ENCODE peak calls at places on chromosomes 6 and 20, in seven cellular contexts. K, D, F, G, V, P and I are unnamed samples.

GRCh38 chr6:41396335-41396734 is 60.9 kb downstream of the NCR2 start:
- DNase-seq in K (no peak), D (no peak), V (no peak), F (no peak), G (no peak), P (no peak), I (no peak)

GRCh38 chr6:75796723-75797122 is 47.7 kb downstream of the MYO6 start:
- DNase-seq in D (no peak), F (no peak), V (no peak), P (no peak), G (no peak), K (no peak), I (no peak)

GRCh38 chr20:63882257-63883208 is 12.4 kb upstream of the DNAJC5 start:
- DNase-seq in G (no peak), K (no peak), F (no peak), V (no peak), D (no peak), P (no peak), I (no peak)

GRCh38 chr6:41500561-41500960 is 45.6 kb upstream of the FOXP4 start:
- DNase-seq in P (no peak), F (no peak), K (no peak), D (no peak), G (no peak), V (no peak), I (no peak)

GRCh38 chr6:138647006-138647405 is 126.6 kb upstream of the CCDC28A start:
- DNase-seq in V (no peak), F (no peak), G (no peak), K (no peak), P (peak; percentile 50), D (no peak), I (peak; percentile 89)

GRCh38 chr20:37276494-37277252 is 12.8 kb upstream of the MANBAL start:
- DNase-seq in G (peak; percentile 80), F (peak; percentile 65), D (peak; percentile 56), V (peak; percentile 33), K (no peak), P (peak; percentile 66), I (peak; percentile 90)

GRCh38 chr20:32355417-32355841 is 2.7 kb upstream of the ASXL1 start:
- DNase-seq in V (no peak), G (no peak), F (no peak), K (no peak), P (no peak), D (no peak), I (no peak)

GRCh38 chr6:159908940-159909339 is 18.2 kb downstream of the MAS1 start:
- DNase-seq in D (no peak), K (no peak), G (no peak), P (no peak), V (no peak), F (no peak), I (no peak)

GRCh38 chr20:56245761-56246160 is 2.8 kb upstream of the MC3R start:
- DNase-seq in P (peak; percentile 46), F (no peak), G (no peak), V (no peak), K (no peak), D (no peak), I (no peak)

GRCh38 chr20:15708984-15709598 is 864.2 kb downstream of the KIF16B start:
- DNase-seq in D (peak; percentile 51), P (no peak), F (no peak), K (peak; percentile 24), V (peak; percentile 30), G (peak; percentile 59), I (no peak)

GRCh38 chr20:53085720-53086119 is 113.6 kb downstream of the TSHZ2 start:
- DNase-seq in V (no peak), D (no peak), G (no peak), F (no peak), P (no peak), K (no peak), I (no peak)

GRCh38 chr6:122033564-122034181 is 365.8 kb upstream of the HSF2 start:
- DNase-seq in P (peak; percentile 47), D (no peak), F (no peak), K (no peak), G (peak; percentile 12), V (no peak), I (peak; percentile 92)

GRCh38 chr6:111803804-111804203 is 69.4 kb downstream of the FYN start:
- DNase-seq in F (no peak), V (no peak), D (no peak), P (no peak), G (no peak), K (no peak), I (no peak)

GRCh38 chr20:36121981-36122930 is 32.3 kb upstream of the EPB41L1 start:
- DNase-seq in D (peak; percentile 92), P (peak; percentile 81), G (peak; percentile 89), V (no peak), F (no peak), K (no peak), I (no peak)

GRCh38 chr6:121222656-121223055 is 111.6 kb downstream of the TBC1D32 start:
- DNase-seq in D (no peak), K (no peak), G (no peak), P (peak; percentile 39), F (no peak), V (no peak), I (peak; percentile 45)

GRCh38 chr6:4510317-4510716 is 265.9 kb upstream of the CDYL start:
- DNase-seq in P (no peak), K (no peak), D (no peak), V (no peak), G (no peak), F (no peak), I (no peak)

GRCh38 chr20:5118220-5119142 is 1.3 kb downstream of the PCNA start:
- DNase-seq in G (no peak), V (no peak), K (no peak), F (no peak), D (no peak), P (no peak), I (no peak)

GRCh38 chr6:41373919-41374617 is 38.7 kb downstream of the NCR2 start:
- DNase-seq in K (no peak), D (no peak), P (no peak), G (no peak), V (no peak), F (no peak), I (no peak)

GRCh38 chr6:3276174-3277167 is 17.7 kb downstream of the PSMG4 start:
- DNase-seq in G (no peak), K (no peak), P (no peak), F (no peak), D (no peak), V (no peak), I (no peak)

GRCh38 chr6:155152211-155153076 is 111.4 kb upstream of the CLDN20 start:
- DNase-seq in D (no peak), K (no peak), P (no peak), F (no peak), G (no peak), V (no peak), I (no peak)

GRCh38 chr6:132107896-132108295 is 156.7 kb upstream of the CCN2 start:
- DNase-seq in V (no peak), K (no peak), G (no peak), P (no peak), D (no peak), F (no peak), I (no peak)

GRCh38 chr6:16759181-16759645 is 2.0 kb downstream of the ATXN1 start:
- DNase-seq in V (no peak), K (no peak), P (peak; percentile 19), F (no peak), D (no peak), G (peak; percentile 24), I (peak; percentile 52)

GRCh38 chr20:10492065-10492464 is 57.0 kb downstream of the SLX4IP start:
- DNase-seq in F (no peak), G (no peak), D (no peak), K (no peak), V (no peak), P (no peak), I (peak; percentile 48)

GRCh38 chr20:39810269-39810668 is 848.1 kb downstream of the DHX35 start:
- DNase-seq in K (no peak), P (no peak), F (no peak), D (no peak), V (no peak), G (no peak), I (no peak)

GRCh38 chr6:42279966-42280629 is 62.4 kb upstream of the MRPS10 start:
- DNase-seq in D (no peak), K (no peak), P (no peak), G (no peak), F (peak; percentile 38), V (peak; percentile 35), I (peak; percentile 12)

GRCh38 chr20:35117148-35117547 is 24.5 kb upstream of the TRPC4AP start:
- DNase-seq in P (no peak), F (no peak), G (no peak), K (no peak), D (no peak), V (no peak), I (peak; percentile 36)

GRCh38 chr20:19973920-19974620 is 43.1 kb upstream of the NAA20 start:
- DNase-seq in K (no peak), F (peak; percentile 79), P (peak; percentile 79), G (peak; percentile 74), D (peak; percentile 50), V (peak; percentile 78), I (peak; percentile 93)
- H3K4me1 ChIP-seq in K (no peaks in the 10 kb centered on the region), F (peaks cover 7% of the 10 kb centered on the region), P (peaks cover 28% of the 10 kb centered on the region), G (peaks cover 46% of the 10 kb centered on the region), D (peaks cover 10% of the 10 kb centered on the region), V (peaks cover 59% of the 10 kb centered on the region), I (peaks cover 50% of the 10 kb centered on the region)

GRCh38 chr6:27359231-27359630 is 29.3 kb upstream of the ZNF391 start:
- DNase-seq in D (no peak), K (no peak), F (no peak), G (no peak), P (no peak), V (no peak), I (no peak)
- H3K9me3 ChIP-seq in D (peaks cover 34% of the 10 kb centered on the region), K (peaks cover 30% of the 10 kb centered on the region), F (peaks cover 31% of the 10 kb centered on the region), G (no peaks in the 10 kb centered on the region), P (peaks cover 40% of the 10 kb centered on the region), V (peaks cover 55% of the 10 kb centered on the region), I (peaks cover 53% of the 10 kb centered on the region)

DNA sequence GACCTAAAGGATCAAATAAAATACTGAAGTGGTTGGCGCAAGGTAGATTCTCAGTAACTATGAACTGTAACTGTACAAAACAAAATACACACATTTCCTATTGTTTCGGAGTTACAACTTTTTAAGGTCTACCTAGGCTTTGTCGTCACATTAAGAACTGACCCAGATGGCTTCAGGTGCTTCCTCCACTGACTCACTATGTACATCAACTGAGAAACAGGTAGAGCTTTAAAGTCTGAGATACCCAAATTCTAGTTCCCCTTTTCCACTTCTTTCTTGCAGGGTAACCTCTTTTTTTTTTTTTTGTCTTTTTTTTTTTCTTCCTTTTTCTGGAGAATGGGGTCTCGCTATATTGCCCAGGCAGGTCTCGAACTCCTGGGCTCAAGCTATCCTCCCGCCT is 5.5 kb downstream of the SNRPB start:
- DNase-seq in D (no peak), P (no peak), K (no peak), V (no peak), F (no peak), G (no peak), I (no peak)
- H3K4me1 ChIP-seq in D (peaks cover 14% of the 10 kb centered on the region), P (peaks cover 14% of the 10 kb centered on the region), K (peaks cover 18% of the 10 kb centered on the region), V (peaks cover 18% of the 10 kb centered on the region), F (peaks cover 11% of the 10 kb centered on the region), G (peaks cover 5% of the 10 kb centered on the region), I (peaks cover 35% of the 10 kb centered on the region)

DNA sequence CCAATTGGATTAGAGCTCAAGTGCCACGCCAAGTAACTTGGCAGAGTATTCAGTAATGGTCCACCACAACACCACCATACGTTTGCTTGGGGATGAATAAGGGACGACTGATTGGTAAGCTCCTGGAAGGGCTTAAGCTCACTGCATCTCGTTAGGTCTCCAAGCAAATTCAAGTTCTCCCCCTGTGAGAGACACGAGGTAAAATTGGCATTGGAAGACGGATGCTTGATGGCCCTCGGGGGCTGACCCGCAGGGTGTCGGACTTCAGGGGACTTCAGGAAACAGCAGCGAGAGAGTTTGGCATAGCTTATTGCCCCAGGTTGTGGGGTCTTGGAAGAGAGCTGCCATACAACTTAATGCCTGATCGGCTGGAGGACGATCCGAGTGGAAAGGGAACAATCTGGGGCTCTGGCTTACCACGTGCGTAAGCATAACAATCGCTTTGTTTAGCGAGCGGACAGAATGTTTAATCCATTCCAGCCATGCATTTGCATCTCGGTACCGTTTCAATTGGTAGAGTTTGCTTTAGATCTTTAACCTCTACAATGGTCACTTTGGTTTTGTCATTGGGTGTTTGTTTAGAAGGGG is 4.8 kb upstream of the ZNFX1 start:
- DNase-seq in D (no peak), F (no peak), V (no peak), G (no peak), P (no peak), K (no peak), I (no peak)
- H3K9me3 ChIP-seq in D (peaks cover 36% of the 10 kb centered on the region), F (peaks cover 21% of the 10 kb centered on the region), V (peaks cover 15% of the 10 kb centered on the region), G (no peaks in the 10 kb centered on the region), P (no peaks in the 10 kb centered on the region), K (peaks cover 54% of the 10 kb centered on the region), I (peaks cover 26% of the 10 kb centered on the region)